ENCODE peak calls at places on chromosomes 16 and 17, in eight cellular contexts. D, F, A, M, B, G, R and Y are unnamed samples.

GRCh38 chr16:15607700-15608396 is 35.1 kb downstream of the MARF1 start:
- DNase-seq in D (peak; percentile 14), F (no peak), A (peak; percentile 49), M (no peak), B (no peak), G (no peak), R (peak; percentile 12), Y (peak; percentile 66)

GRCh38 chr16:72172105-72173034 is at the start of gene PMFBP1:
- DNase-seq in D (peak; percentile 89), F (peak; percentile 56), A (peak; percentile 47), M (no peak), B (peak; percentile 30), G (no peak), R (peak; percentile 95), Y (no peak)

GRCh38 chr16:79194291-79194690 is 406.2 kb downstream of the MAF start:
- DNase-seq in D (no peak), F (no peak), A (no peak), M (no peak), B (no peak), G (no peak), R (no peak), Y (no peak)

GRCh38 chr16:228151-228855 is 946 bp downstream of the LUC7L start:
- DNase-seq in D (peak; percentile 17), F (no peak), A (no peak), M (no peak), B (peak; percentile 23), G (no peak), R (peak; percentile 41), Y (no peak)

GRCh38 chr17:81009124-81009523 is 17.5 kb downstream of the CHMP6 start:
- DNase-seq in D (no peak), F (no peak), A (no peak), M (no peak), B (no peak), G (no peak), R (no peak), Y (no peak)

GRCh38 chr17:72588561-72588960 is 467.7 kb downstream of the SOX9 start:
- DNase-seq in D (no peak), F (no peak), A (no peak), M (no peak), B (no peak), G (no peak), R (no peak), Y (no peak)

GRCh38 chr16:88015806-88016140 is 64.5 kb downstream of the BANP start:
- DNase-seq in D (no peak), F (no peak), A (no peak), M (no peak), B (no peak), G (no peak), R (no peak), Y (no peak)

GRCh38 chr17:49595980-49596379 is 20.3 kb downstream of the NXPH3 start:
- DNase-seq in D (no peak), F (no peak), A (no peak), M (no peak), B (no peak), G (no peak), R (peak; percentile 74), Y (no peak)

GRCh38 chr17:11598274-11599221 is at the start of gene DNAH9:
- DNase-seq in D (no peak), F (peak; percentile 78), A (peak; percentile 95), M (no peak), B (peak; percentile 91), G (peak; percentile 91), R (peak; percentile 62), Y (peak; percentile 97)

GRCh38 chr17:14320098-14320497 is 19.2 kb downstream of the HS3ST3B1 start:
- DNase-seq in D (no peak), F (no peak), A (no peak), M (no peak), B (no peak), G (no peak), R (no peak), Y (no peak)

GRCh38 chr17:41982026-41982989 is 15.7 kb downstream of the CNP start:
- DNase-seq in D (no peak), F (no peak), A (no peak), M (no peak), B (no peak), G (no peak), R (no peak), Y (no peak)

GRCh38 chr16:24728011-24728410 is 1.4 kb upstream of the TNRC6A start:
- DNase-seq in D (no peak), F (no peak), A (no peak), M (no peak), B (no peak), G (no peak), R (no peak), Y (no peak)

GRCh38 chr16:75088226-75088625 is 28.4 kb downstream of the LDHD start:
- DNase-seq in D (no peak), F (no peak), A (no peak), M (no peak), B (no peak), G (no peak), R (peak; percentile 76), Y (no peak)

GRCh38 chr17:33642002-33642401 is 348.9 kb upstream of the ASIC2 start:
- DNase-seq in D (no peak), F (no peak), A (no peak), M (no peak), B (peak; percentile 9), G (no peak), R (no peak), Y (no peak)

GRCh38 chr16:24041834-24042631 is 206.2 kb downstream of the PRKCB start:
- DNase-seq in D (peak; percentile 69), F (peak; percentile 42), A (peak; percentile 35), M (peak; percentile 63), B (peak; percentile 68), G (peak; percentile 85), R (peak; percentile 72), Y (peak; percentile 49)

GRCh38 chr16:67372664-67373063 is 20.6 kb downstream of the TPPP3 start:
- DNase-seq in D (peak; percentile 47), F (peak; percentile 42), A (no peak), M (no peak), B (peak; percentile 59), G (no peak), R (peak; percentile 52), Y (no peak)

GRCh38 chr16:66468321-66468965 is 41.3 kb downstream of the BEAN1 start:
- DNase-seq in D (no peak), F (no peak), A (no peak), M (no peak), B (no peak), G (peak; percentile 16), R (no peak), Y (no peak)

GRCh38 chr16:85173077-85173980 is 61.1 kb upstream of the CIBAR2 start:
- DNase-seq in D (peak; percentile 98), F (no peak), A (no peak), M (no peak), B (peak; percentile 19), G (no peak), R (peak; percentile 89), Y (no peak)

GRCh38 chr17:64148017-64148631 is 18.2 kb upstream of the ERN1 start:
- DNase-seq in D (peak; percentile 71), F (peak; percentile 24), A (no peak), M (no peak), B (no peak), G (no peak), R (peak; percentile 86), Y (no peak)

GRCh38 chr17:37358098-37358829 is 17.5 kb upstream of the C17orf78 start:
- DNase-seq in D (peak; percentile 75), F (peak; percentile 61), A (peak; percentile 42), M (no peak), B (peak; percentile 68), G (peak; percentile 59), R (peak; percentile 72), Y (peak; percentile 25)

GRCh38 chr17:35537569-35538209 is at the start of gene SLFN12L:
- DNase-seq in D (no peak), F (no peak), A (no peak), M (no peak), B (no peak), G (no peak), R (no peak), Y (no peak)

GRCh38 chr17:77441130-77441920 is 300.6 kb downstream of the SEC14L1 start:
- DNase-seq in D (no peak), F (peak; percentile 89), A (no peak), M (peak; percentile 55), B (no peak), G (no peak), R (no peak), Y (no peak)

GRCh38 chr17:66455022-66455547 is 152.7 kb downstream of the PRKCA start:
- DNase-seq in D (no peak), F (no peak), A (no peak), M (no peak), B (no peak), G (no peak), R (no peak), Y (no peak)

GRCh38 chr17:63516910-63517824 is 6.0 kb upstream of the KCNH6 start:
- DNase-seq in D (peak; percentile 88), F (no peak), A (no peak), M (no peak), B (peak; percentile 42), G (no peak), R (no peak), Y (no peak)